ENCODE peak calls at places on chromosomes 16 and 17, in five cellular contexts. H, S, F, D and L are unnamed samples.

GRCh38 chr17:55263565-55264272 is 1.0 kb upstream of the HLF start:
- DNase-seq in H (no peak), S (no peak), F (no peak), D (no peak), L (no peak)

GRCh38 chr17:73191443-73192218 is 1.2 kb upstream of the COG1 start:
- DNase-seq in H (no peak), S (peak), F (peak), D (peak), L (peak)

GRCh38 chr17:73546770-73547345 is 97.4 kb downstream of the SDK2 start:
- DNase-seq in H (peak), S (peak), F (peak), D (peak), L (no peak)

GRCh38 chr17:30236807-30237206 is 1.3 kb upstream of the SLC6A4 start:
- DNase-seq in H (no peak), S (peak), F (peak), D (peak), L (no peak)

GRCh38 chr17:44269118-44269794 is 1.3 kb upstream of the SLC4A1 start:
- DNase-seq in H (no peak), S (no peak), F (peak), D (no peak), L (no peak)

GRCh38 chr16:71552698-71553503 is 24.0 kb downstream of the TAT start:
- DNase-seq in H (no peak), S (no peak), F (no peak), D (peak), L (no peak)

GRCh38 chr17:44928950-44929720 is 13.8 kb upstream of the GFAP start:
- DNase-seq in H (no peak), S (no peak), F (no peak), D (no peak), L (no peak)

GRCh38 chr17:48102700-48103378 is 1.6 kb upstream of the CBX1 start:
- DNase-seq in H (no peak), S (no peak), F (no peak), D (no peak), L (no peak)

GRCh38 chr17:55152236-55152635 is 112.5 kb upstream of the HLF start:
- DNase-seq in H (no peak), S (no peak), F (no peak), D (no peak), L (no peak)

GRCh38 chr16:88926374-88926990 is 50.5 kb downstream of the CBFA2T3 start:
- DNase-seq in H (no peak), S (no peak), F (no peak), D (peak), L (no peak)

GRCh38 chr17:8141741-8142140 is 10.5 kb downstream of the PER1 start:
- DNase-seq in H (no peak), S (no peak), F (no peak), D (no peak), L (no peak)

GRCh38 chr17:76540381-76541300 is 797 bp downstream of the PRCD start:
- DNase-seq in H (no peak), S (peak), F (peak), D (peak), L (no peak)

GRCh38 chr17:80811181-80812105 is 180.2 kb upstream of the CHMP6 start:
- DNase-seq in H (no peak), S (no peak), F (no peak), D (no peak), L (no peak)

GRCh38 chr17:74152591-74153455 is 50.7 kb upstream of the RPL38 start:
- DNase-seq in H (no peak), S (no peak), F (no peak), D (no peak), L (peak)

GRCh38 chr17:42290577-42290976 is 2.3 kb downstream of the STAT5A start:
- DNase-seq in H (no peak), S (no peak), F (no peak), D (no peak), L (no peak)

GRCh38 chr17:13266596-13266995 is 248.8 kb upstream of the ELAC2 start:
- DNase-seq in H (no peak), S (no peak), F (no peak), D (peak), L (no peak)